ENCODE peak calls at places on chromosomes 3 and 15, in ten cellular contexts. W, R, M, D, N, S, T, E, C and U are unnamed samples.

GRCh38 chr15:69275933-69276565 is 22.7 kb upstream of the PAQR5 start:
- DNase-seq in W (no peak), R (no peak), M (no peak), D (no peak), N (peak), S (no peak), T (no peak), E (no peak), C (no peak), U (no peak)

GRCh38 chr3:189967254-189967865 is 153.3 kb downstream of the P3H2 start:
- DNase-seq in W (peak), R (no peak), M (no peak), D (peak), N (peak), S (no peak), T (no peak), E (peak), C (peak), U (peak)

GRCh38 chr3:73068419-73068818 is 7.0 kb downstream of the EBLN2 start:
- DNase-seq in W (no peak), R (no peak), M (no peak), D (no peak), N (no peak), S (no peak), T (no peak), E (no peak), C (no peak), U (no peak)

GRCh38 chr15:101707983-101708382 is 16.3 kb downstream of the TARS3 start:
- DNase-seq in W (no peak), R (no peak), M (no peak), D (no peak), N (no peak), S (no peak), T (no peak), E (no peak), C (no peak), U (no peak)

GRCh38 chr3:197490098-197490497 is 65.7 kb downstream of the BDH1 start:
- DNase-seq in W (no peak), R (no peak), M (no peak), D (no peak), N (peak), S (no peak), T (no peak), E (no peak), C (peak), U (no peak)

GRCh38 chr15:101615986-101616848 is 36.0 kb downstream of the TM2D3 start:
- DNase-seq in W (peak), R (no peak), M (peak), D (no peak), N (peak), S (no peak), T (peak), E (peak), C (peak), U (peak)

GRCh38 chr15:77387355-77388105 is 32.4 kb downstream of the PEAK1 start:
- DNase-seq in W (no peak), R (no peak), M (no peak), D (no peak), N (peak), S (no peak), T (no peak), E (no peak), C (peak), U (no peak)

GRCh38 chr3:17057316-17057715 is 172.6 kb downstream of the PLCL2 start:
- DNase-seq in W (no peak), R (no peak), M (no peak), D (peak), N (peak), S (no peak), T (no peak), E (no peak), C (no peak), U (no peak)

GRCh38 chr3:80993241-80993945 is 768.1 kb downstream of the GBE1 start:
- DNase-seq in W (no peak), R (no peak), M (no peak), D (no peak), N (peak), S (no peak), T (no peak), E (no peak), C (no peak), U (no peak)

GRCh38 chr3:159740054-159740453 is 248.6 kb upstream of the IL12A start:
- DNase-seq in W (no peak), R (no peak), M (no peak), D (no peak), N (peak), S (no peak), T (no peak), E (no peak), C (no peak), U (no peak)

GRCh38 chr3:44832965-44833364 is 28.7 kb upstream of the TMEM42 start:
- DNase-seq in W (no peak), R (no peak), M (no peak), D (no peak), N (no peak), S (no peak), T (no peak), E (no peak), C (no peak), U (no peak)

GRCh38 chr15:66504563-66505429 is at the start of the genes RPL4 and ZWILCH:
- DNase-seq in W (peak), R (peak), M (peak), D (no peak), N (peak), S (peak), T (peak), E (peak), C (peak), U (peak)

GRCh38 chr3:128274837-128275236 is 121.6 kb downstream of the EEFSEC start:
- DNase-seq in W (no peak), R (no peak), M (no peak), D (no peak), N (peak), S (no peak), T (no peak), E (no peak), C (peak), U (no peak)

GRCh38 chr15:40249477-40250303 is 10.8 kb downstream of the PAK6 start:
- DNase-seq in W (no peak), R (no peak), M (no peak), D (no peak), N (peak), S (peak), T (no peak), E (no peak), C (peak), U (no peak)

GRCh38 chr3:119812491-119813058 is 30.7 kb downstream of the NR1I2 start:
- DNase-seq in W (no peak), R (no peak), M (no peak), D (no peak), N (no peak), S (no peak), T (no peak), E (no peak), C (no peak), U (no peak)

GRCh38 chr3:129446926-129447325 is 6.9 kb downstream of the IFT122 start:
- DNase-seq in W (no peak), R (no peak), M (no peak), D (no peak), N (no peak), S (no peak), T (no peak), E (no peak), C (no peak), U (no peak)

GRCh38 chr3:160565442-160566403 is at the start of gene KPNA4:
- DNase-seq in W (peak), R (peak), M (peak), D (peak), N (peak), S (peak), T (peak), E (peak), C (peak), U (peak)

GRCh38 chr3:149401215-149401925 is 23.9 kb upstream of the TM4SF1 start:
- DNase-seq in W (no peak), R (no peak), M (peak), D (peak), N (peak), S (no peak), T (no peak), E (no peak), C (peak), U (no peak)